ENCODE peak calls at places on chromosomes 13 and 19, in six cellular contexts. One of them, this sample, is unnamed.

GRCh38 chr19:20060282-20060681 is 17.5 kb upstream of the ZNF90 start:
- DNase-seq in Caco-2: no peak
- DNase-seq in MCF 10A: no peak
- DNase-seq in T-cell: no peak
- DNase-seq in dorsolateral prefrontal cortex: no peak
- DNase-seq in D721Med: no peak
- DNase-seq in this sample: no peak

GRCh38 chr19:46442808-46443450 is 14.2 kb upstream of the PNMA8C start:
- DNase-seq in Caco-2: no peak
- DNase-seq in MCF 10A: peak; percentile 88
- DNase-seq in T-cell: no peak
- DNase-seq in dorsolateral prefrontal cortex: no peak
- DNase-seq in D721Med: no peak
- DNase-seq in this sample: peak; percentile 48

GRCh38 chr19:10294368-10294697 is 4.6 kb downstream of the ICAM5 start:
- DNase-seq in Caco-2: no peak
- DNase-seq in MCF 10A: no peak
- DNase-seq in T-cell: no peak
- DNase-seq in dorsolateral prefrontal cortex: no peak
- DNase-seq in D721Med: no peak
- DNase-seq in this sample: no peak

GRCh38 chr19:1116726-1117581 is 13.2 kb downstream of the GPX4 start:
- DNase-seq in Caco-2: no peak
- DNase-seq in MCF 10A: no peak
- DNase-seq in T-cell: no peak
- DNase-seq in dorsolateral prefrontal cortex: no peak
- DNase-seq in D721Med: no peak
- DNase-seq in this sample: no peak

GRCh38 chr19:9953802-9954542 is 17.7 kb upstream of the OLFM2 start:
- DNase-seq in Caco-2: no peak
- DNase-seq in MCF 10A: no peak
- DNase-seq in T-cell: no peak
- DNase-seq in dorsolateral prefrontal cortex: no peak
- DNase-seq in D721Med: no peak
- DNase-seq in this sample: no peak

GRCh38 chr13:113527272-113527958 is 36.9 kb upstream of the DCUN1D2 start:
- DNase-seq in Caco-2: no peak
- DNase-seq in MCF 10A: no peak
- DNase-seq in T-cell: no peak
- DNase-seq in dorsolateral prefrontal cortex: no peak
- DNase-seq in D721Med: no peak
- DNase-seq in this sample: no peak

GRCh38 chr19:947707-948533 is 22.1 kb downstream of the ARID3A start:
- DNase-seq in Caco-2: no peak
- DNase-seq in MCF 10A: no peak
- DNase-seq in T-cell: no peak
- DNase-seq in dorsolateral prefrontal cortex: no peak
- DNase-seq in D721Med: no peak
- DNase-seq in this sample: no peak

GRCh38 chr19:2221250-2221831 is 14.8 kb downstream of the PLEKHJ1 start:
- DNase-seq in Caco-2: no peak
- DNase-seq in MCF 10A: no peak
- DNase-seq in T-cell: no peak
- DNase-seq in dorsolateral prefrontal cortex: no peak
- DNase-seq in D721Med: no peak
- DNase-seq in this sample: no peak

GRCh38 chr19:18662972-18663732 is 20.3 kb upstream of the CRTC1 start:
- DNase-seq in Caco-2: peak; percentile 15
- DNase-seq in MCF 10A: no peak
- DNase-seq in T-cell: no peak
- DNase-seq in dorsolateral prefrontal cortex: no peak
- DNase-seq in D721Med: no peak
- DNase-seq in this sample: no peak

GRCh38 chr19:10836478-10837325 is 690 bp upstream of the TMED1 start:
- DNase-seq in Caco-2: peak; percentile 94
- DNase-seq in MCF 10A: peak; percentile 89
- DNase-seq in T-cell: peak; percentile 72
- DNase-seq in dorsolateral prefrontal cortex: peak; percentile 79
- DNase-seq in D721Med: peak; percentile 67
- DNase-seq in this sample: no peak

GRCh38 chr13:42660367-42660965 is 86.5 kb downstream of the TNFSF11 start:
- DNase-seq in Caco-2: no peak
- DNase-seq in MCF 10A: peak; percentile 31
- DNase-seq in T-cell: no peak
- DNase-seq in dorsolateral prefrontal cortex: no peak
- DNase-seq in D721Med: no peak
- DNase-seq in this sample: no peak

GRCh38 chr19:484494-484893 is 11.8 kb upstream of the MADCAM1 start:
- DNase-seq in Caco-2: no peak
- DNase-seq in MCF 10A: no peak
- DNase-seq in T-cell: no peak
- DNase-seq in dorsolateral prefrontal cortex: no peak
- DNase-seq in D721Med: no peak
- DNase-seq in this sample: no peak

GRCh38 chr19:48925240-48925843 is 8.2 kb upstream of the DHDH start:
- DNase-seq in Caco-2: no peak
- DNase-seq in MCF 10A: peak; percentile 28
- DNase-seq in T-cell: no peak
- DNase-seq in dorsolateral prefrontal cortex: no peak
- DNase-seq in D721Med: no peak
- DNase-seq in this sample: peak; percentile 75

GRCh38 chr19:7083076-7083956 is 13.8 kb downstream of the ZNF557 start:
- DNase-seq in Caco-2: no peak
- DNase-seq in MCF 10A: peak; percentile 38
- DNase-seq in T-cell: no peak
- DNase-seq in dorsolateral prefrontal cortex: no peak
- DNase-seq in D721Med: no peak
- DNase-seq in this sample: peak; percentile 4

GRCh38 chr19:5037936-5038335 is 69.0 kb downstream of the KDM4B start:
- DNase-seq in Caco-2: no peak
- DNase-seq in MCF 10A: no peak
- DNase-seq in T-cell: no peak
- DNase-seq in dorsolateral prefrontal cortex: no peak
- DNase-seq in D721Med: no peak
- DNase-seq in this sample: no peak

GRCh38 chr19:18122860-18123795 is 25.6 kb downstream of the MAST3 start:
- DNase-seq in Caco-2: no peak
- DNase-seq in MCF 10A: no peak
- DNase-seq in T-cell: no peak
- DNase-seq in dorsolateral prefrontal cortex: no peak
- DNase-seq in D721Med: no peak
- DNase-seq in this sample: no peak

GRCh38 chr19:13526552-13526951 is 20.3 kb upstream of the CACNA1A start:
- DNase-seq in Caco-2: peak; percentile 3
- DNase-seq in MCF 10A: peak; percentile 16
- DNase-seq in T-cell: no peak
- DNase-seq in dorsolateral prefrontal cortex: no peak
- DNase-seq in D721Med: no peak
- DNase-seq in this sample: peak; percentile 5

GRCh38 chr19:1156830-1157615 is 17.0 kb downstream of the SBNO2 start:
- DNase-seq in Caco-2: no peak
- DNase-seq in MCF 10A: no peak
- DNase-seq in T-cell: no peak
- DNase-seq in dorsolateral prefrontal cortex: no peak
- DNase-seq in D721Med: no peak
- DNase-seq in this sample: no peak

GRCh38 chr13:113669871-113670341 is 2.9 kb downstream of the GRK1 start:
- DNase-seq in Caco-2: no peak
- DNase-seq in MCF 10A: no peak
- DNase-seq in T-cell: no peak
- DNase-seq in dorsolateral prefrontal cortex: no peak
- DNase-seq in D721Med: no peak
- DNase-seq in this sample: no peak